ENCODE peak calls at places on chromosomes 12 and 14, in six cellular contexts. X is A549, O is heart left ventricle, H is HCT116, P is tibial nerve, V is body of pancreas. S is an unnamed sample.

GRCh38 chr12:685388-685787 is 22.1 kb upstream of the NINJ2 start:
- DNase-seq in P (no peak), O (no peak), V (no peak), H (no peak), X (peak), S (peak)

GRCh38 chr12:27014859-27015729 is 910 bp upstream of the TM7SF3 start:
- DNase-seq in X (peak), V (no peak), P (no peak), O (no peak), H (no peak), S (no peak)

GRCh38 chr12:131072446-131073230 is 118.9 kb downstream of the ADGRD1 start:
- DNase-seq in X (no peak), O (no peak), V (no peak), H (no peak), P (peak), S (no peak)

GRCh38 chr12:70246580-70246979 is 3.3 kb downstream of the CNOT2 start:
- DNase-seq in X (no peak), H (no peak), V (no peak), P (no peak), O (no peak), S (no peak)

GRCh38 chr14:55336161-55336560 is 64.9 kb downstream of the FBXO34 start:
- DNase-seq in V (no peak), O (no peak), H (no peak), X (peak), P (no peak), S (no peak)

GRCh38 chr14:68715032-68715924 is 77.6 kb downstream of the ZFP36L1 start:
- DNase-seq in H (no peak), P (no peak), V (no peak), X (peak), O (no peak), S (no peak)

GRCh38 chr12:99529966-99530365 is 117.6 kb upstream of the GARIN6 start:
- DNase-seq in P (no peak), V (no peak), H (no peak), X (no peak), O (no peak), S (no peak)

GRCh38 chr12:92085040-92085439 is 60.6 kb downstream of the BTG1 start:
- DNase-seq in X (no peak), P (no peak), V (no peak), H (no peak), O (no peak), S (no peak)

GRCh38 chr12:57793920-57794319 is 11.3 kb downstream of the TSFM start:
- DNase-seq in H (no peak), O (no peak), X (no peak), V (no peak), P (no peak), S (peak)

GRCh38 chr12:51219345-51219744 is 1.5 kb upstream of the POU6F1 start:
- DNase-seq in H (no peak), X (no peak), P (no peak), O (no peak), V (no peak), S (no peak)

GRCh38 chr12:51216652-51217051 is 1.2 kb downstream of the POU6F1 start:
- DNase-seq in H (no peak), V (no peak), X (no peak), P (no peak), O (no peak), S (no peak)

GRCh38 chr12:51218607-51219161 is 822 bp upstream of the POU6F1 start:
- DNase-seq in H (no peak), P (no peak), X (peak), O (no peak), V (peak), S (peak)

GRCh38 chr12:51217968-51218606 is at the start of gene POU6F1:
- DNase-seq in O (peak), P (peak), V (peak), X (peak), H (peak), S (peak)

GRCh38 chr12:51217133-51217967 is 512 bp downstream of the POU6F1 start:
- DNase-seq in P (peak), H (no peak), X (peak), O (peak), V (peak), S (peak)
- TF ChIP-seq POLR2A in P (no peak), H (no peak), X (no peak), O (no peak), V (no peak), S (peak)

DNA sequence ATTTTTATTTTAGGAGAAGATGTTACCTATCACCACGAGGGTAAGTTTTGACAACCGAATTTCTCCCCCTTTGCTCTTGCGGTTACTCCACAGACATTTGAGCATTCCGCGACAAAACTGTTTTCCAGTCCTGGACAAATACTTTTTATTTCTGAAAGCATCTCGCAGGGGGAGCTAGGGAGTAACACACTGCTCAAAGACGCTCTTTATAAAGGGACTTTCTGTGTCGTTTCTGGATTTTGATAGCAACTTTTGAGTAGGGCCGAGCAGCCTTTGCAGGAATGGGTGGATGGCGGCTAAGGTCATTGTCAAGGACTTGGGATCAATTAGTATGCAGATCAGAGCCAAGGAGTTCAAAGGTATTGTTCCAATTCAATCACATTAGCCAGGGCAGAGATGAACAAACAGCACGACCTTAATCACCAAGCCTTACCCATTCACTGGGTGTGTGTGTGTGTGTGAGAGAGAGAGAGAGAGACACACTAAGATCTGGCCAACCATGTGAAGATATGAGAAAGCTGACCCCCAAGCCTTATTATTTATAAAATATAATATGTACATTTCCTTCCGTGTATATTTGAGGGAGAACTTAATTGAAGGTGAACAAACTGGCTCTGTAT is 613.6 kb downstream of the VRK1 start:
- DNase-seq in P (no peak), O (no peak), H (no peak), X (no peak), V (no peak), S (no peak)
- TF ChIP-seq CTCF in P (no peak), O (no peak), H (no peak), X (no peak), V (no peak), S (no peak)

GRCh38 chr12:49951411-49952105 is 1.0 kb downstream of the AQP2 start:
- DNase-seq in P (no peak), X (no peak), H (no peak), O (no peak), V (no peak), S (no peak)

GRCh38 chr12:49949124-49949845 is 1.3 kb upstream of the AQP2 start:
- DNase-seq in X (no peak), P (no peak), H (no peak), O (no peak), V (no peak), S (no peak)

GRCh38 chr12:49952396-49953055 is 2.0 kb downstream of the AQP2 start:
- DNase-seq in P (no peak), X (no peak), O (no peak), V (no peak), H (no peak), S (no peak)

GRCh38 chr12:49949866-49950265 is 671 bp upstream of the AQP2 start:
- DNase-seq in O (no peak), H (no peak), V (no peak), X (no peak), P (no peak), S (no peak)

GRCh38 chr12:49950310-49951251 is at the start of gene AQP2:
- DNase-seq in H (no peak), O (no peak), X (no peak), V (no peak), P (no peak), S (no peak)
- TF ChIP-seq POLR2A in H (no peak), O (no peak), X (no peak), V (no peak), P (no peak), S (no peak)

GRCh38 chr14:30034049-30034635 is 106.5 kb upstream of the PRKD1 start:
- DNase-seq in O (no peak), X (no peak), V (no peak), H (no peak), P (no peak), S (no peak)
- TF ChIP-seq CTCF in O (no peak), X (no peak), V (no peak), H (no peak), P (no peak), S (no peak)

GRCh38 chr12:65170245-65170881 is 980 bp downstream of the LEMD3 start:
- DNase-seq in X (peak), H (peak), V (peak), O (peak), P (no peak), S (peak)
- TF ChIP-seq POLR2A in X (no peak), H (no peak), V (peak), O (peak), P (no peak), S (no peak)

DNA sequence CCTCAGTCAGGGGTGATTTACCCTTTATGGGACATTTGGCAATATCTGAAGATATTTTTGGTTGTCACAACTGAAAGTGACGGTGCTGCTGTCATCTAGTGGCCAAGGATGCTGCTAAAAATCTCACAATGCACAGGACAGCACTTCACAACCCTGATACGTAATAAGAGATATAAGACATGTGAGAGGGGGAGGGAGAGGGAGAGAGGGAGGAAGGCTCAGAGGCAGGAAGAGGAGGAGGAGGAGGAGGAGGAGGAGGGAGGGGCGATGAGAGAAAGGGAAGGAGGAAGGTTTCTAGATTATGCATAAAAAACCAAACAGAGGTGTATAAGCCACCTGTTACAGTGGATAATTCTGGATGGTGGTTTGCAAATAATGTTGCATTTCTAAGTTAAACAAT is 14.3 kb downstream of the MYL2 start:
- DNase-seq in O (no peak), P (no peak), X (no peak), V (no peak), H (no peak), S (no peak)
- TF ChIP-seq CTCF in O (no peak), P (no peak), X (no peak), V (no peak), H (peak), S (no peak)

GRCh38 chr14:87996276-87996592 is 3.3 kb upstream of the GALC start:
- DNase-seq in H (no peak), X (no peak), V (no peak), P (no peak), O (no peak), S (no peak)

GRCh38 chr14:87993485-87993809 is 465 bp upstream of the GALC start:
- DNase-seq in X (no peak), O (no peak), P (no peak), V (no peak), H (no peak), S (no peak)

GRCh38 chr14:87992720-87993484 is at the start of gene GALC:
- DNase-seq in P (peak), V (peak), O (peak), X (peak), H (no peak), S (peak)

GRCh38 chr14:87995500-87996275 is 2.7 kb upstream of the GALC start:
- DNase-seq in P (no peak), H (no peak), O (no peak), X (no peak), V (no peak), S (no peak)

DNA sequence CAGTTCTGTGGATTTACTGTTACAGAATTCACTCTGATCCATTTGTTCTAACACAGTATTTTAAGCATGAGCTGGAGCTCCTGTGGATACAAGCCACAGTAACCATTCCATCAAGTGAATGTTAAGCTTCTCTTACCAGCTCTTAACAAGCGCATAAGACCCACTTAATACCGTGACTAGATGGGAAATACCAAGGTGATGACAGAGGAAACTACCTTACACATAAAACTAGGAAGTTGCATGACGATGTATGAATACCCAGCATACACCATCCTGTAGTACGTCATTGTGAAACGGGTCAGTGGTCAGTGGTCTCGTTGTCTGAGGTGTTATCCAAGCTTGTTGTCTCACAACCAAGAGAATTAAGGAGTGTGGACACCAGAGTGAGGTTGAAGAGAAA is 2.0 kb upstream of the GALC start:
- DNase-seq in H (no peak), V (no peak), X (no peak), O (no peak), P (no peak), S (no peak)
- TF ChIP-seq POLR2A in H (no peak), V (no peak), X (no peak), O (no peak), P (no peak), S (no peak)

DNA sequence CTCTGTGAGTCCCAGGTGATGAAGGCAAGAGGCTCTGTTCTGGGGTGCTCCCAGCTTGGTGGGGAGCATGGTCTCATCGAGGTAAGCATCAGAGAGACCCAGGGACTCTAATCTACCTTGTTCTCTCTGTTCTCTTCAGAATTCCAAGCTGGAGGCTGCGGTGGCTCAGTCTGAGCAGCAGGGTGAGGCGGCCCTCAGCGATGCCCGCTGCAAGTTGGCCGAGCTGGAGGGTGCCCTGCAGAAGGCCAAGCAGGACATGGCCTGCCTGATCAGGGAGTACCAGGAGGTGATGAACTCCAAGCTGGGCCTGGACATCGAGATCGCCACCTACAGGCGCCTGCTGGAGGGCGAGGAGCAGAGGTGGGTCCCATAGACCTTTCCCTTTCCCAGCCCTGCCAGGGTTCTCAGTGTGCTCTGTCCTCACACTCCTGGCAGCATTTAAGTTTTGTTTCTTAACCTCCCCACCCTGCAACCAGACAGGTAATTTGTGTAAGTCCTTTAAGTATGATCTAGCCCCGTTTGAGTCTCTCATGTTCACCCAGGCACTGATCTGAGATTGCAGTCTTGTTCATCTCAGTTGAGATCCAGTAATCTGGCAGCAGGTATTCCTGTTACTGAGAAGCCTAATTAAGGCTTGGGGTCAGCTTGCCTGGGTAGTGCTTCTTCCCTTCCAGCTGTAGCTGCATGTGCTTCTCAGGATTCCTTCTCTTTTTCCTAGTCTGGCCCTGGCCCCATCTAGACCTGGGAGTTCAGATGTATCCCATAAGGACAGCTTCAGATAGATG is 14.8 kb upstream of the KRT81 start:
- DNase-seq in P (no peak), O (no peak), V (no peak), X (peak), H (no peak), S (no peak)
- TF ChIP-seq CTCF in P (no peak), O (no peak), V (peak), X (peak), H (peak), S (peak)